ENCODE peak calls at places on chromosomes 5 and 9, in nine cellular contexts. One of them, this sample, is unnamed.

GRCh38 chr5:30594331-30594730 is 599.2 kb upstream of the CDH6 start:
- DNase-seq in adrenal gland: no peak
- DNase-seq in breast epithelium: no peak
- DNase-seq in spleen: no peak
- DNase-seq in heart right ventricle: no peak
- DNase-seq in A673: no peak
- DNase-seq in mammary epithelial cell: no peak
- DNase-seq in IMR-90: no peak
- DNase-seq in upper lobe of right lung: no peak
- DNase-seq in this sample: no peak

GRCh38 chr5:138961221-138961620 is 86.1 kb upstream of the LRRTM2 start:
- DNase-seq in adrenal gland: no peak
- DNase-seq in breast epithelium: no peak
- DNase-seq in spleen: no peak
- DNase-seq in heart right ventricle: no peak
- DNase-seq in A673: no peak
- DNase-seq in mammary epithelial cell: no peak
- DNase-seq in IMR-90: no peak
- DNase-seq in upper lobe of right lung: peak; percentile 11
- DNase-seq in this sample: no peak

GRCh38 chr9:121566401-121567141 is 66.9 kb upstream of the GGTA1 start:
- DNase-seq in adrenal gland: no peak
- DNase-seq in breast epithelium: no peak
- DNase-seq in spleen: no peak
- DNase-seq in heart right ventricle: peak; percentile 63
- DNase-seq in A673: no peak
- DNase-seq in mammary epithelial cell: peak; percentile 50
- DNase-seq in IMR-90: peak; percentile 79
- DNase-seq in upper lobe of right lung: no peak
- DNase-seq in this sample: no peak

GRCh38 chr5:116442095-116442534 is 132.5 kb downstream of the SEMA6A start:
- DNase-seq in adrenal gland: peak; percentile 38
- DNase-seq in breast epithelium: no peak
- DNase-seq in spleen: no peak
- DNase-seq in heart right ventricle: peak; percentile 18
- DNase-seq in A673: peak; percentile 5
- DNase-seq in mammary epithelial cell: peak; percentile 80
- DNase-seq in IMR-90: peak; percentile 7
- DNase-seq in upper lobe of right lung: no peak
- DNase-seq in this sample: no peak

GRCh38 chr5:158195811-158196210 is 336.9 kb upstream of the CLINT1 start:
- DNase-seq in adrenal gland: no peak
- DNase-seq in breast epithelium: no peak
- DNase-seq in spleen: no peak
- DNase-seq in heart right ventricle: no peak
- DNase-seq in A673: no peak
- DNase-seq in mammary epithelial cell: no peak
- DNase-seq in IMR-90: no peak
- DNase-seq in upper lobe of right lung: no peak
- DNase-seq in this sample: no peak

GRCh38 chr5:29079771-29080170 is 2041.4 kb upstream of the CDH9 start:
- DNase-seq in adrenal gland: no peak
- DNase-seq in breast epithelium: no peak
- DNase-seq in spleen: no peak
- DNase-seq in heart right ventricle: no peak
- DNase-seq in A673: peak; percentile 5
- DNase-seq in mammary epithelial cell: no peak
- DNase-seq in IMR-90: no peak
- DNase-seq in upper lobe of right lung: no peak
- DNase-seq in this sample: no peak

GRCh38 chr9:97908736-97909135 is 13.6 kb downstream of the TRMO start:
- DNase-seq in adrenal gland: no peak
- DNase-seq in breast epithelium: no peak
- DNase-seq in spleen: no peak
- DNase-seq in heart right ventricle: no peak
- DNase-seq in A673: no peak
- DNase-seq in mammary epithelial cell: no peak
- DNase-seq in IMR-90: no peak
- DNase-seq in upper lobe of right lung: no peak
- DNase-seq in this sample: no peak

GRCh38 chr5:65971643-65972042 is 45.3 kb downstream of the ERBIN start:
- DNase-seq in adrenal gland: no peak
- DNase-seq in breast epithelium: no peak
- DNase-seq in spleen: no peak
- DNase-seq in heart right ventricle: no peak
- DNase-seq in A673: no peak
- DNase-seq in mammary epithelial cell: no peak
- DNase-seq in IMR-90: no peak
- DNase-seq in upper lobe of right lung: no peak
- DNase-seq in this sample: no peak

GRCh38 chr9:91160599-91161464 is 200.9 kb downstream of the AUH start:
- DNase-seq in adrenal gland: no peak
- DNase-seq in breast epithelium: no peak
- DNase-seq in spleen: no peak
- DNase-seq in heart right ventricle: no peak
- DNase-seq in A673: no peak
- DNase-seq in mammary epithelial cell: no peak
- DNase-seq in IMR-90: no peak
- DNase-seq in upper lobe of right lung: no peak
- DNase-seq in this sample: no peak

GRCh38 chr5:77360969-77361368 is 131.1 kb downstream of the WDR41 start:
- DNase-seq in adrenal gland: no peak
- DNase-seq in breast epithelium: no peak
- DNase-seq in spleen: no peak
- DNase-seq in heart right ventricle: no peak
- DNase-seq in A673: no peak
- DNase-seq in mammary epithelial cell: no peak
- DNase-seq in IMR-90: no peak
- DNase-seq in upper lobe of right lung: no peak
- DNase-seq in this sample: no peak
- H3K4me1 ChIP-seq in adrenal gland: no peaks in the 10 kb centered on the region
- H3K4me1 ChIP-seq in breast epithelium: no peaks in the 10 kb centered on the region
- H3K4me1 ChIP-seq in spleen: no peaks in the 10 kb centered on the region
- H3K4me1 ChIP-seq in heart right ventricle: no peaks in the 10 kb centered on the region
- H3K4me1 ChIP-seq in A673: no peaks in the 10 kb centered on the region
- H3K4me1 ChIP-seq in mammary epithelial cell: no peaks in the 10 kb centered on the region
- H3K4me1 ChIP-seq in IMR-90: peaks cover 8% of the 10 kb centered on the region
- H3K4me1 ChIP-seq in upper lobe of right lung: no peaks in the 10 kb centered on the region
- H3K4me1 ChIP-seq in this sample: no peaks in the 10 kb centered on the region

DNA sequence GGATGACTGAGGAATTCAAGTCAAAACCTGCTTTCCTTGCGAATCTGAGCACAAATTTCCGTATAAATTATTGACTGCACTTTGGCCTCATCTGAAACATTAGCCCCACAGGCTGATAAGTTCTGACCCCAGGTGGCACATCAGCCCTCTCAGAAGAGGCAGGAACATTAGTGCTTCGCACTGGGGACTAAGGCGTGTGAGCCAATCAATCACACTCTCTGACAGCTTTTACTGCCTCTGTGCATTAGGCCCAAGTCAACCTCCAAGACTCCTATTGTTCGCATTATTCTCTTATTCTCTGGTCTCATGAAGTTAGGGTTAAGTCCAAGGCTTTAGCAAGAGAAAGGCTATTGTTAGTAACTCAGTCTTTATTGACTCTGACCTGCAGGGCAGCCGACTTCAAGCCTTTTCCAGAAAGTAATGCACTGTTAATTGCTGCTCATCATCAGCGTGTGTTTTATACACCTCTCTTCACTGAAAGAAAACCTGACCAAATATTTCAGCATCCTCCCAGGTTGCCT is 84.1 kb downstream of the ZNF608 start:
- DNase-seq in adrenal gland: no peak
- DNase-seq in breast epithelium: no peak
- DNase-seq in spleen: no peak
- DNase-seq in heart right ventricle: no peak
- DNase-seq in A673: no peak
- DNase-seq in mammary epithelial cell: peak; percentile 35
- DNase-seq in IMR-90: no peak
- DNase-seq in upper lobe of right lung: no peak
- DNase-seq in this sample: no peak
- H3K27ac ChIP-seq in adrenal gland: no peak overlapping the region
- H3K27ac ChIP-seq in breast epithelium: peak overlapping the region; percentile 86
- H3K27ac ChIP-seq in spleen: no peak overlapping the region
- H3K27ac ChIP-seq in heart right ventricle: no peak overlapping the region
- H3K27ac ChIP-seq in A673: no peak overlapping the region
- H3K27ac ChIP-seq in mammary epithelial cell: peak overlapping the region; percentile 95
- H3K27ac ChIP-seq in IMR-90: peak overlapping the region; percentile 86
- H3K27ac ChIP-seq in upper lobe of right lung: peak overlapping the region; percentile 74
- H3K27ac ChIP-seq in this sample: no peak overlapping the region

DNA sequence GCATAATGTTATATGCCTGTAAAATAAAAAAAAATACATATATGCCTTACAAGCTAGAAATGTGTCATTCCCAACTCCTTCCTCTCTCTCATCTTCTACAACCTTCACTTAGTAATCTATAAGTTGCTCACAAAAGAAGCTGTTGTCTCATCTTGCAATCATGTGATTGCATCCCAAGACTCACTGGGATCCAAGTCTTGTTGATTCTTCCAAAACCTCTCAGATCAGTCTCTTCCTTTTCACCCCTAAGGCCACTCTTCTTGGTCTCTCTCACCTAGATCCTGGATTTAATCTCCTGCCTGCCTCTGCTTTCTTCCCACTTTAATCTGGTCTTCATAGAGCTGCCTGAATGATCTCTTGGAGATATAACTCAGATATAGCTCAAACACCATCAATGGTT is 261.1 kb upstream of the NR4A3 start:
- DNase-seq in adrenal gland: no peak
- DNase-seq in breast epithelium: no peak
- DNase-seq in spleen: no peak
- DNase-seq in heart right ventricle: no peak
- DNase-seq in A673: no peak
- DNase-seq in mammary epithelial cell: no peak
- DNase-seq in IMR-90: no peak
- DNase-seq in upper lobe of right lung: no peak
- DNase-seq in this sample: no peak
- H3K27me3 ChIP-seq in adrenal gland: no peaks in the 10 kb centered on the region
- H3K27me3 ChIP-seq in breast epithelium: no peaks in the 10 kb centered on the region
- H3K27me3 ChIP-seq in spleen: no peaks in the 10 kb centered on the region
- H3K27me3 ChIP-seq in heart right ventricle: no peaks in the 10 kb centered on the region
- H3K27me3 ChIP-seq in A673: no peaks in the 10 kb centered on the region
- H3K27me3 ChIP-seq in mammary epithelial cell: peaks cover 2% of the 10 kb centered on the region
- H3K27me3 ChIP-seq in IMR-90: peaks cover 15% of the 10 kb centered on the region
- H3K27me3 ChIP-seq in upper lobe of right lung: no peaks in the 10 kb centered on the region
- H3K27me3 ChIP-seq in this sample: no peaks in the 10 kb centered on the region

DNA sequence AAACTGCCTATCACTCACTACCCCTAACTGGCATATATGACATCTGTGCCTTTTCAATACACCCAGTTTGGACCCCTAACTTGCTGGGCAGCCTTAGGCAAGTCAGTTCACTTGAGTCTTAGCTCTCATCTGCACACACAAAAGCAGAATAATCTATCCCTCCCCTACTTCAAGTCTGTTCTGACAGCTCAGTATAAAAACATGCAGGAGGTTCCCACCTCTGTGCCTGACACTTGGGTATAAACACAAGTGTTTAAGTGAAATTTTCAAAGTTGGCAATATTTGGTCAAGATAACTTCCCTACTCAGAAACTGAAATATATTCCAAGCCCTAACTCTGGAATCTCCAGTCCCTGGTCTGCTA is 12.6 kb downstream of the HNRNPH1 start:
- DNase-seq in adrenal gland: no peak
- DNase-seq in breast epithelium: no peak
- DNase-seq in spleen: no peak
- DNase-seq in heart right ventricle: no peak
- DNase-seq in A673: no peak
- DNase-seq in mammary epithelial cell: no peak
- DNase-seq in IMR-90: no peak
- DNase-seq in upper lobe of right lung: no peak
- DNase-seq in this sample: no peak
- H3K4me1 ChIP-seq in adrenal gland: no peaks in the 10 kb centered on the region
- H3K4me1 ChIP-seq in breast epithelium: no peaks in the 10 kb centered on the region
- H3K4me1 ChIP-seq in spleen: peaks cover 8% of the 10 kb centered on the region
- H3K4me1 ChIP-seq in heart right ventricle: peaks cover 28% of the 10 kb centered on the region
- H3K4me1 ChIP-seq in A673: no peaks in the 10 kb centered on the region
- H3K4me1 ChIP-seq in mammary epithelial cell: no peaks in the 10 kb centered on the region
- H3K4me1 ChIP-seq in IMR-90: peaks cover 5% of the 10 kb centered on the region
- H3K4me1 ChIP-seq in upper lobe of right lung: peaks cover 23% of the 10 kb centered on the region
- H3K4me1 ChIP-seq in this sample: peaks cover 65% of the 10 kb centered on the region

GRCh38 chr5:140342287-140342686 is 4.1 kb downstream of the HBEGF start:
- DNase-seq in adrenal gland: peak; percentile 47
- DNase-seq in breast epithelium: no peak
- DNase-seq in spleen: peak; percentile 72
- DNase-seq in heart right ventricle: no peak
- DNase-seq in A673: peak; percentile 81
- DNase-seq in mammary epithelial cell: no peak
- DNase-seq in IMR-90: no peak
- DNase-seq in upper lobe of right lung: no peak
- DNase-seq in this sample: no peak
- H3K27ac ChIP-seq in adrenal gland: peak overlapping the region; percentile 75
- H3K27ac ChIP-seq in breast epithelium: peak overlapping the region; percentile 52
- H3K27ac ChIP-seq in spleen: peak overlapping the region; percentile 83
- H3K27ac ChIP-seq in heart right ventricle: peak overlapping the region; percentile 74
- H3K27ac ChIP-seq in A673: peak overlapping the region; percentile 80
- H3K27ac ChIP-seq in mammary epithelial cell: no peak overlapping the region
- H3K27ac ChIP-seq in IMR-90: no peak overlapping the region
- H3K27ac ChIP-seq in upper lobe of right lung: peak overlapping the region; percentile 48
- H3K27ac ChIP-seq in this sample: no peak overlapping the region

DNA sequence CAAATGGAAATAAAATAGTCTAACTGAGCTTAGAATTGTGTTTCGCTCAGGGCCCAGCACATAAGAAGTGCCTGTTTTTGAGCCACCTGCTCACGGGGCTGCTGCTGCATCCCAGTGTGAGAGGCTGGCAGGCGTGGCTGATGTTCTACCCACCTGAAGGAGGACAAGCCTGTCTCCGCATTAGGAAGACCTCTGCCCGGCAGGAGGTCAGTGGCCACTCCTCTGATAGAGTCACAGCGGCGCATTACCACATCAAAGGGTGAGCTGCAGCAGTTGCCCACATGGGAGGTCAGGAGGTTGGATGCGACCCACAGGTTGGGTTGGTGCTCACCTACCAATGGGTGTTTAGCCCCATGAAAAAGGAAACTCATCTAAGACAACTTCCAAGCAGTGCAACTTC is 3.7 kb upstream of the SLC6A7 start:
- DNase-seq in adrenal gland: no peak
- DNase-seq in breast epithelium: no peak
- DNase-seq in spleen: no peak
- DNase-seq in heart right ventricle: no peak
- DNase-seq in A673: no peak
- DNase-seq in mammary epithelial cell: no peak
- DNase-seq in IMR-90: no peak
- DNase-seq in upper lobe of right lung: no peak
- DNase-seq in this sample: no peak
- H3K27me3 ChIP-seq in adrenal gland: peaks cover 23% of the 10 kb centered on the region
- H3K27me3 ChIP-seq in breast epithelium: peaks cover 27% of the 10 kb centered on the region
- H3K27me3 ChIP-seq in spleen: no peaks in the 10 kb centered on the region
- H3K27me3 ChIP-seq in heart right ventricle: peaks cover 33% of the 10 kb centered on the region
- H3K27me3 ChIP-seq in A673: peaks cover 34% of the 10 kb centered on the region
- H3K27me3 ChIP-seq in mammary epithelial cell: peaks cover 16% of the 10 kb centered on the region
- H3K27me3 ChIP-seq in IMR-90: peaks cover 88% of the 10 kb centered on the region
- H3K27me3 ChIP-seq in upper lobe of right lung: peaks cover 22% of the 10 kb centered on the region
- H3K27me3 ChIP-seq in this sample: peaks cover 6% of the 10 kb centered on the region